ENCODE peak calls at places on chromosomes 16 and 17, in seven cellular contexts. One of them, this sample, is unnamed.

GRCh38 chr16:30184430-30185140 is 1.2 kb downstream of the CORO1A start:
- DNase-seq in uterus: peak
- DNase-seq in AG10803: no peak
- DNase-seq in ascending aorta: peak
- DNase-seq in prostate gland: no peak
- DNase-seq in HFF-Myc: no peak
- DNase-seq in cardiac fibroblast: no peak
- DNase-seq in this sample: no peak

GRCh38 chr17:50266384-50267073 is 7.7 kb upstream of the TMEM92 start:
- DNase-seq in cardiac fibroblast: peak
- DNase-seq in ascending aorta: peak
- DNase-seq in HFF-Myc: peak
- DNase-seq in prostate gland: peak
- DNase-seq in uterus: peak
- DNase-seq in AG10803: peak
- DNase-seq in this sample: peak

GRCh38 chr16:69329369-69330285 is 761 bp downstream of the PDF start:
- DNase-seq in HFF-Myc: no peak
- DNase-seq in prostate gland: no peak
- DNase-seq in cardiac fibroblast: peak
- DNase-seq in AG10803: no peak
- DNase-seq in ascending aorta: peak
- DNase-seq in uterus: peak
- DNase-seq in this sample: no peak

GRCh38 chr17:5502552-5502951 is 16.2 kb downstream of the MIS12 start:
- DNase-seq in prostate gland: no peak
- DNase-seq in cardiac fibroblast: no peak
- DNase-seq in uterus: no peak
- DNase-seq in AG10803: no peak
- DNase-seq in HFF-Myc: no peak
- DNase-seq in ascending aorta: no peak
- DNase-seq in this sample: no peak

GRCh38 chr17:36779550-36779949 is 157.7 kb upstream of the LHX1 start:
- DNase-seq in cardiac fibroblast: no peak
- DNase-seq in AG10803: no peak
- DNase-seq in prostate gland: no peak
- DNase-seq in HFF-Myc: no peak
- DNase-seq in uterus: no peak
- DNase-seq in ascending aorta: no peak
- DNase-seq in this sample: no peak

GRCh38 chr17:50106393-50107131 is 11.4 kb downstream of the PDK2 start:
- DNase-seq in cardiac fibroblast: no peak
- DNase-seq in ascending aorta: no peak
- DNase-seq in uterus: no peak
- DNase-seq in AG10803: no peak
- DNase-seq in prostate gland: no peak
- DNase-seq in HFF-Myc: no peak
- DNase-seq in this sample: no peak

GRCh38 chr16:1916654-1916990 is 1.6 kb downstream of the HS3ST6 start:
- DNase-seq in ascending aorta: no peak
- DNase-seq in prostate gland: no peak
- DNase-seq in AG10803: no peak
- DNase-seq in HFF-Myc: no peak
- DNase-seq in cardiac fibroblast: no peak
- DNase-seq in uterus: no peak
- DNase-seq in this sample: no peak

GRCh38 chr16:71242601-71243000 is 12.1 kb upstream of the HYDIN start:
- DNase-seq in HFF-Myc: no peak
- DNase-seq in AG10803: no peak
- DNase-seq in cardiac fibroblast: no peak
- DNase-seq in uterus: no peak
- DNase-seq in prostate gland: no peak
- DNase-seq in ascending aorta: no peak
- DNase-seq in this sample: no peak

GRCh38 chr17:69485901-69486643 is 71.6 kb downstream of the MAP2K6 start:
- DNase-seq in ascending aorta: no peak
- DNase-seq in prostate gland: no peak
- DNase-seq in HFF-Myc: no peak
- DNase-seq in uterus: no peak
- DNase-seq in cardiac fibroblast: peak
- DNase-seq in AG10803: peak
- DNase-seq in this sample: no peak

GRCh38 chr16:635573-636205 is 416 bp downstream of the METTL26 start:
- DNase-seq in prostate gland: no peak
- DNase-seq in ascending aorta: no peak
- DNase-seq in cardiac fibroblast: no peak
- DNase-seq in HFF-Myc: no peak
- DNase-seq in uterus: no peak
- DNase-seq in AG10803: no peak
- DNase-seq in this sample: no peak

GRCh38 chr17:60390881-60391418 is 983 bp downstream of the USP32 start:
- DNase-seq in ascending aorta: peak
- DNase-seq in prostate gland: peak
- DNase-seq in AG10803: peak
- DNase-seq in HFF-Myc: no peak
- DNase-seq in cardiac fibroblast: peak
- DNase-seq in uterus: no peak
- DNase-seq in this sample: no peak

GRCh38 chr17:951388-952132 is 28.0 kb downstream of the NXN start:
- DNase-seq in cardiac fibroblast: peak
- DNase-seq in ascending aorta: peak
- DNase-seq in uterus: peak
- DNase-seq in HFF-Myc: no peak
- DNase-seq in AG10803: peak
- DNase-seq in prostate gland: peak
- DNase-seq in this sample: no peak

GRCh38 chr17:81011951-81012350 is 20.3 kb downstream of the CHMP6 start:
- DNase-seq in HFF-Myc: no peak
- DNase-seq in ascending aorta: no peak
- DNase-seq in prostate gland: no peak
- DNase-seq in uterus: no peak
- DNase-seq in cardiac fibroblast: no peak
- DNase-seq in AG10803: no peak
- DNase-seq in this sample: no peak

GRCh38 chr16:87207509-87207908 is 109.7 kb downstream of the C16orf95 start:
- DNase-seq in HFF-Myc: peak
- DNase-seq in uterus: no peak
- DNase-seq in AG10803: peak
- DNase-seq in cardiac fibroblast: peak
- DNase-seq in ascending aorta: no peak
- DNase-seq in prostate gland: no peak
- DNase-seq in this sample: peak

GRCh38 chr16:1706386-1707192 is 594 bp downstream of the MAPK8IP3 start:
- DNase-seq in ascending aorta: no peak
- DNase-seq in AG10803: no peak
- DNase-seq in HFF-Myc: no peak
- DNase-seq in prostate gland: no peak
- DNase-seq in uterus: no peak
- DNase-seq in cardiac fibroblast: peak
- DNase-seq in this sample: no peak

GRCh38 chr17:75619506-75620431 is 13.5 kb upstream of the SMIM5 start:
- DNase-seq in prostate gland: no peak
- DNase-seq in uterus: no peak
- DNase-seq in HFF-Myc: no peak
- DNase-seq in ascending aorta: no peak
- DNase-seq in AG10803: peak
- DNase-seq in cardiac fibroblast: peak
- DNase-seq in this sample: no peak
- TF ChIP-seq CTCF in prostate gland: no peak
- TF ChIP-seq CTCF in uterus: no peak
- TF ChIP-seq CTCF in HFF-Myc: peak
- TF ChIP-seq CTCF in ascending aorta: no peak
- TF ChIP-seq CTCF in AG10803: peak
- TF ChIP-seq CTCF in cardiac fibroblast: peak
- TF ChIP-seq CTCF in this sample: peak

DNA sequence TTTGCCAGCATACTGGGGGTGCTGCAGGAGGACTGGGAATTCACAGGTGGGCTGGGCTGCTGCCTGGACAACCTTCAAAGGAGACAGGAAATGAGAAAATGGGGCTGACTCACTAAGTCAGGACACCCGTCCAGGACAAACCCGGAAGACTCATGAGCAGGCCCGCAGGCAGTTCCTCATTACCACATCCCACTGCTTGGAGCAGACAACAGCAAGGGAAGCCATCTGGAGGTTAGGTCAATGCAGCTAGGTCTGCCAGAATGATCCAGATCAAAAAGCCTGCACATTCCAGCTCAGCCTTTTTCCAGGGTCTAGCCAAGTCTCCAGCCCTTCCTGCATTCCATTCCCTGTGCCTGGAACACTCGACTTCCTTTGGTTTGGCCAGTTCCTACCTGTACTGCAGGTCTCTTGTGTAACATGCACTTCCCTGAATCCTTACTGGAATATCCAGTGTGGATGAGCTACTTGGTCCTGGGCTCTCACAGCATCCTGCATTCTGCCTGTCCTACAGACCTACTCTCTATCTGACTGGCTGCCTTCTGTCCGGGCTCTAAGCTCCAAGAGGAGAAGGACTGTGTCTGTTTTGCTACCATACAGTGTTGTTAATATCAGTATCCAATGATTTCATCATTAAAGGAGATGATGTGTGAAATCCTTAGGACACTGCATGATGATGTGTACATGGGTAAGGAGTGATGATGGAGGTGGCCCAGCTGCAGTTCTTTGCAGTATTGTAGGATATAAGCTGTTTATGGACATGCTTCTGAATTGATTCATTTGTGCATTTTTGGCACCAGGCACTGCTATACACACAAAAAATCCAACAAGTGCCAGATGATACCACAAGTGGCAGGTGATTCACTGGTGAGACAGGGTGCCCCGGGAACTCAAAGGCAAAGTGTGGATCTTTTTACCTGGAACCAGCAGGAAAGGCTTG is 536.7 kb upstream of the CDH11 start:
- DNase-seq in ascending aorta: no peak
- DNase-seq in AG10803: peak
- DNase-seq in prostate gland: peak
- DNase-seq in HFF-Myc: peak
- DNase-seq in uterus: peak
- DNase-seq in cardiac fibroblast: peak
- DNase-seq in this sample: no peak
- TF ChIP-seq CTCF in ascending aorta: no peak
- TF ChIP-seq CTCF in AG10803: peak
- TF ChIP-seq CTCF in prostate gland: no peak
- TF ChIP-seq CTCF in HFF-Myc: no peak
- TF ChIP-seq CTCF in uterus: no peak
- TF ChIP-seq CTCF in cardiac fibroblast: no peak
- TF ChIP-seq CTCF in this sample: no peak

DNA sequence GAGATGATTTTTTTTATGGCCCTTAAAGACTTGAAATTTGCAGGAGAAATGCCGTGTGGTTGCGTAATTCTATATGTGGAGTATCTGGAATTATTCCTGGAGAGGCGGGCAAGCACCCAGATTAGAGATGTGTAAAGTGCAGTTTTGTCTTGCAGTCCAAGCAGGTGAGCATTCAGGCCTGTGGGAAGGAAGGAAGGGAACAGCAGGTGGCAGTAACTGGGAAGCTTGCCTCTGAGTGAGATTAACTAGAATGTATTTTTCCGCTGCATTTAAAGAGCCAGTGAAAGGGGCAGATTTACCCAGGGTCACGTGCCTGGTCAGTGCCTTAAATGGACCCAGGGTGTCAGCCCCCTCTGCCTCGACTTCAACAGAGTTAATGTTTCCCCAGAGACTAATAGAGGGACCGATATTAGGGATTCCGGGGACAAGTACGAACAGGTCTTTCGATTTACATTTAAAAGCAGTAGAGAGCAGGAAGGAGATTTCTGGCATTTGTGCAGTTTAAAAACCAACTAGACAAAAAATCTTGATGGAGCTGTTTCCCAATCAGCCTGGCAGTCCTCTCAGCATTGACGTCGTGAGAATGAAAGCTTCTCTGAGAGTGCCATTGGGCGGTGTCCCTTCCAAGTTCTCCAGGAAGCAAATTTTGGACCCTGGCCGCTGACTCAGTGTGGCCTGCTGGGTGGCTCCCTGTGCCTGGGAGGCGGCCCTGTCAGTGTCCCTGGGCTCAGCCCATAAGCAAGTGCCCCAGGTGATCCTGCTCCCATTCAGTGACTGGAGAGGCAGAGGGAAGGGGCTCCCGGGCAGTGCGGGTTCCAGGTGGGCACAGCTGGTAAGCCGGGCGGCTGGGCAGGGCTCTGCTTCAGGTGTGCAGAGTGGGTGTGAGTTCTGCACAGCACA is 38.2 kb downstream of the KSR1 start:
- DNase-seq in cardiac fibroblast: peak
- DNase-seq in AG10803: peak
- DNase-seq in HFF-Myc: no peak
- DNase-seq in ascending aorta: peak
- DNase-seq in prostate gland: peak
- DNase-seq in uterus: peak
- DNase-seq in this sample: peak
- TF ChIP-seq CTCF in cardiac fibroblast: peak
- TF ChIP-seq CTCF in AG10803: peak
- TF ChIP-seq CTCF in HFF-Myc: peak
- TF ChIP-seq CTCF in ascending aorta: peak
- TF ChIP-seq CTCF in prostate gland: no peak
- TF ChIP-seq CTCF in uterus: peak
- TF ChIP-seq CTCF in this sample: peak

DNA sequence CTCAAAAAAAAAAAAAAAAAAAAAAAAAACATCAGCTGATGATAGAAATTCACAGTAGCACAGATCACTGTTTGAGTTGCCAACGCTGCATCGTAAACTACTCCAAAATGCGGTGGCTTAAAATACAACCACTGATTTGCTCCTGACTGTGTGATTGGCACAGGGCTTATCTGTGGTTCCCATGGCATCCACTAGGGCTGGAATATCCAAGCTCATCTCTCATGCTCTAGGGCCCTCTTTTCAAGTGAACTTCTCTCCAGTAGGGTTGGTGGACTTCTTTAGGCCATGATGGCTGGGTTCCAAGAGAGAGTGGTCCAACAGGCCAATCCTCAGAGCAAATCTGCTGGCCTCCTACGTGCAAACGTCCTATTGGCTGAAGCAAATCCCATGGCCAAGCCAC is 15.9 kb upstream of the GPRC5B start:
- DNase-seq in uterus: no peak
- DNase-seq in ascending aorta: no peak
- DNase-seq in HFF-Myc: no peak
- DNase-seq in prostate gland: no peak
- DNase-seq in cardiac fibroblast: no peak
- DNase-seq in AG10803: no peak
- DNase-seq in this sample: no peak
- TF ChIP-seq CTCF in uterus: no peak
- TF ChIP-seq CTCF in ascending aorta: no peak
- TF ChIP-seq CTCF in HFF-Myc: no peak
- TF ChIP-seq CTCF in prostate gland: no peak
- TF ChIP-seq CTCF in cardiac fibroblast: peak
- TF ChIP-seq CTCF in AG10803: no peak
- TF ChIP-seq CTCF in this sample: no peak

GRCh38 chr16:56871172-56871593 is 6.2 kb downstream of the SLC12A3 start:
- DNase-seq in prostate gland: peak
- DNase-seq in ascending aorta: no peak
- DNase-seq in uterus: no peak
- DNase-seq in HFF-Myc: no peak
- DNase-seq in AG10803: peak
- DNase-seq in cardiac fibroblast: peak
- DNase-seq in this sample: no peak
- TF ChIP-seq CTCF in prostate gland: no peak
- TF ChIP-seq CTCF in ascending aorta: no peak
- TF ChIP-seq CTCF in uterus: no peak
- TF ChIP-seq CTCF in HFF-Myc: no peak
- TF ChIP-seq CTCF in AG10803: peak
- TF ChIP-seq CTCF in cardiac fibroblast: peak
- TF ChIP-seq CTCF in this sample: no peak

GRCh38 chr16:31472559-31473203 is 729 bp downstream of the TGFB1I1 start:
- DNase-seq in cardiac fibroblast: peak
- DNase-seq in HFF-Myc: peak
- DNase-seq in uterus: peak
- DNase-seq in AG10803: peak
- DNase-seq in ascending aorta: peak
- DNase-seq in prostate gland: no peak
- DNase-seq in this sample: peak
- TF ChIP-seq CTCF in cardiac fibroblast: peak
- TF ChIP-seq CTCF in HFF-Myc: peak
- TF ChIP-seq CTCF in uterus: peak
- TF ChIP-seq CTCF in AG10803: peak
- TF ChIP-seq CTCF in ascending aorta: peak
- TF ChIP-seq CTCF in prostate gland: no peak
- TF ChIP-seq CTCF in this sample: peak